ENCODE peak calls at places on chromosomes 7 and 10, in five cellular contexts. One of them, this sample, is unnamed.

GRCh38 chr7:30566596-30566995 is 28.1 kb upstream of the GARS1 start:
- DNase-seq in fibroblast of mammary gland: no peak
- DNase-seq in NCI-H526: no peak
- DNase-seq in Caco-2: no peak
- DNase-seq in AG10803: no peak
- DNase-seq in this sample: no peak

GRCh38 chr10:78475501-78475900 is 441.8 kb downstream of the RPS24 start:
- DNase-seq in fibroblast of mammary gland: no peak
- DNase-seq in NCI-H526: peak
- DNase-seq in Caco-2: no peak
- DNase-seq in AG10803: no peak
- DNase-seq in this sample: no peak

GRCh38 chr10:71475243-71475871 is 78.6 kb downstream of the CDH23 start:
- DNase-seq in fibroblast of mammary gland: no peak
- DNase-seq in NCI-H526: no peak
- DNase-seq in Caco-2: peak
- DNase-seq in AG10803: no peak
- DNase-seq in this sample: no peak

GRCh38 chr7:28329616-28330373 is 82.5 kb upstream of the CREB5 start:
- DNase-seq in fibroblast of mammary gland: peak
- DNase-seq in NCI-H526: no peak
- DNase-seq in Caco-2: no peak
- DNase-seq in AG10803: peak
- DNase-seq in this sample: peak

GRCh38 chr7:29192284-29192683 is 2.3 kb upstream of the CHN2 start:
- DNase-seq in fibroblast of mammary gland: no peak
- DNase-seq in NCI-H526: no peak
- DNase-seq in Caco-2: no peak
- DNase-seq in AG10803: no peak
- DNase-seq in this sample: no peak

GRCh38 chr7:155483868-155484325 is 26.0 kb downstream of the EN2 start:
- DNase-seq in fibroblast of mammary gland: peak
- DNase-seq in NCI-H526: no peak
- DNase-seq in Caco-2: no peak
- DNase-seq in AG10803: no peak
- DNase-seq in this sample: no peak

GRCh38 chr10:77605466-77605865 is 32.1 kb downstream of the KCNMA1 start:
- DNase-seq in fibroblast of mammary gland: no peak
- DNase-seq in NCI-H526: peak
- DNase-seq in Caco-2: peak
- DNase-seq in AG10803: peak
- DNase-seq in this sample: peak

GRCh38 chr10:102431452-102432124 is 786 bp downstream of the CUEDC2 start:
- DNase-seq in fibroblast of mammary gland: peak
- DNase-seq in NCI-H526: peak
- DNase-seq in Caco-2: peak
- DNase-seq in AG10803: peak
- DNase-seq in this sample: peak

GRCh38 chr10:63525021-63525420 is 3.8 kb downstream of the REEP3 start:
- DNase-seq in fibroblast of mammary gland: no peak
- DNase-seq in NCI-H526: no peak
- DNase-seq in Caco-2: no peak
- DNase-seq in AG10803: no peak
- DNase-seq in this sample: no peak

GRCh38 chr7:127995157-127995865 is 35.9 kb downstream of the LRRC4 start:
- DNase-seq in fibroblast of mammary gland: peak
- DNase-seq in NCI-H526: no peak
- DNase-seq in Caco-2: no peak
- DNase-seq in AG10803: peak
- DNase-seq in this sample: peak

GRCh38 chr7:106405697-106406141 is 120.9 kb upstream of the NAMPT start:
- DNase-seq in fibroblast of mammary gland: no peak
- DNase-seq in NCI-H526: no peak
- DNase-seq in Caco-2: no peak
- DNase-seq in AG10803: no peak
- DNase-seq in this sample: no peak

GRCh38 chr10:132418520-132419416 is 21.8 kb downstream of the PWWP2B start:
- DNase-seq in fibroblast of mammary gland: no peak
- DNase-seq in NCI-H526: peak
- DNase-seq in Caco-2: peak
- DNase-seq in AG10803: no peak
- DNase-seq in this sample: no peak

GRCh38 chr7:45651056-45651444 is 76.9 kb downstream of the ADCY1 start:
- DNase-seq in fibroblast of mammary gland: no peak
- DNase-seq in NCI-H526: no peak
- DNase-seq in Caco-2: no peak
- DNase-seq in AG10803: no peak
- DNase-seq in this sample: no peak

GRCh38 chr10:6089334-6090219 is 743 bp downstream of the RBM17 start:
- DNase-seq in fibroblast of mammary gland: no peak
- DNase-seq in NCI-H526: peak
- DNase-seq in Caco-2: peak
- DNase-seq in AG10803: peak
- DNase-seq in this sample: peak

GRCh38 chr7:55192718-55193117 is 172.4 kb upstream of the LANCL2 start:
- DNase-seq in fibroblast of mammary gland: peak
- DNase-seq in NCI-H526: no peak
- DNase-seq in Caco-2: no peak
- DNase-seq in AG10803: peak
- DNase-seq in this sample: peak

GRCh38 chr10:6124666-6125065 is 35.8 kb downstream of the RBM17 start:
- DNase-seq in fibroblast of mammary gland: no peak
- DNase-seq in NCI-H526: no peak
- DNase-seq in Caco-2: no peak
- DNase-seq in AG10803: no peak
- DNase-seq in this sample: no peak

GRCh38 chr7:155972247-155972646 is 160.0 kb upstream of the SHH start:
- DNase-seq in fibroblast of mammary gland: no peak
- DNase-seq in NCI-H526: no peak
- DNase-seq in Caco-2: no peak
- DNase-seq in AG10803: no peak
- DNase-seq in this sample: no peak

GRCh38 chr10:24513155-24513554 is 210.5 kb downstream of the ARHGAP21 start:
- DNase-seq in fibroblast of mammary gland: peak
- DNase-seq in NCI-H526: peak
- DNase-seq in Caco-2: peak
- DNase-seq in AG10803: peak
- DNase-seq in this sample: peak

GRCh38 chr10:110845756-110846620 is 25.7 kb upstream of the PDCD4 start:
- DNase-seq in fibroblast of mammary gland: no peak
- DNase-seq in NCI-H526: peak
- DNase-seq in Caco-2: peak
- DNase-seq in AG10803: no peak
- DNase-seq in this sample: no peak

GRCh38 chr10:76540786-76541185 is 1096.8 kb downstream of the KCNMA1 start:
- DNase-seq in fibroblast of mammary gland: peak
- DNase-seq in NCI-H526: no peak
- DNase-seq in Caco-2: no peak
- DNase-seq in AG10803: no peak
- DNase-seq in this sample: peak

GRCh38 chr10:31011660-31012022 is 20.0 kb downstream of the ZNF438 start:
- DNase-seq in fibroblast of mammary gland: peak
- DNase-seq in NCI-H526: no peak
- DNase-seq in Caco-2: no peak
- DNase-seq in AG10803: peak
- DNase-seq in this sample: no peak

GRCh38 chr10:49288341-49289065 is 10.5 kb upstream of the C10orf71 start:
- DNase-seq in fibroblast of mammary gland: no peak
- DNase-seq in NCI-H526: no peak
- DNase-seq in Caco-2: no peak
- DNase-seq in AG10803: no peak
- DNase-seq in this sample: no peak

This sample was measured in choroid plexus epithelial cell.